ENCODE peak calls at places on chromosomes 12 and 14, in nine cellular contexts. H is A549, L is heart right ventricle, N is Panc1, B is left ventricle myocardium inferior, Q is psoas muscle, F is AG04450, I is brain microvascular endothelial cell, M is heart left ventricle. Z is an unnamed sample.

GRCh38 chr12:11812558-11813421 is 163.3 kb downstream of the ETV6 start:
- DNase-seq in F (no peak), L (peak; percentile 53), I (no peak), B (no peak), N (no peak), H (no peak), Q (peak; percentile 34), M (peak; percentile 80), Z (no peak)

GRCh38 chr12:118840399-118840798 is 140.9 kb upstream of the SRRM4 start:
- DNase-seq in H (no peak), M (no peak), Q (no peak), L (no peak), B (no peak), N (no peak), I (no peak), F (no peak), Z (no peak)

GRCh38 chr14:75279153-75279738 is 618 bp downstream of the FOS start:
- DNase-seq in F (no peak), B (peak; percentile 80), I (peak; percentile 55), L (peak; percentile 84), Q (peak; percentile 64), H (no peak), N (no peak), M (peak; percentile 82), Z (peak; percentile 15)

GRCh38 chr12:132182206-132182710 is 38.0 kb downstream of the NOC4L start:
- DNase-seq in Q (no peak), H (no peak), I (no peak), B (no peak), N (no peak), L (no peak), M (peak; percentile 58), F (no peak), Z (no peak)

GRCh38 chr12:29041621-29042020 is 107.5 kb upstream of the FAR2 start:
- DNase-seq in B (no peak), Q (no peak), N (peak; percentile 65), M (no peak), H (no peak), L (no peak), I (peak; percentile 39), F (peak; percentile 20), Z (peak; percentile 13)

GRCh38 chr14:87261621-87262020 is 731.4 kb downstream of the GALC start:
- DNase-seq in I (no peak), L (no peak), M (no peak), H (no peak), F (no peak), Q (no peak), N (no peak), B (no peak), Z (no peak)

GRCh38 chr12:7933255-7933726 is 2.7 kb downstream of the SLC2A3 start:
- DNase-seq in N (peak; percentile 42), M (peak; percentile 68), H (peak; percentile 90), F (peak; percentile 91), Q (peak; percentile 66), B (peak; percentile 65), L (peak; percentile 88), I (peak; percentile 91), Z (peak; percentile 87)

GRCh38 chr14:100770605-100771120 is 44.0 kb downstream of the DLK1 start:
- DNase-seq in B (no peak), Q (no peak), H (no peak), M (peak; percentile 14), N (no peak), I (no peak), F (no peak), L (no peak), Z (no peak)

GRCh38 chr12:98516184-98516873 is 939 bp downstream of the TMPO start:
- DNase-seq in H (peak; percentile 74), M (peak; percentile 77), F (peak; percentile 59), Q (peak; percentile 53), B (peak; percentile 70), L (peak; percentile 80), N (peak; percentile 55), I (peak; percentile 60), Z (peak; percentile 64)

GRCh38 chr12:127716181-127716580 is 550.8 kb upstream of the TMEM132C start:
- DNase-seq in M (no peak), I (no peak), L (no peak), B (no peak), H (no peak), F (no peak), N (no peak), Q (no peak), Z (no peak)

GRCh38 chr14:25406818-25407217 is 356.9 kb upstream of the STXBP6 start:
- DNase-seq in N (no peak), M (no peak), B (no peak), Q (no peak), F (no peak), L (no peak), H (no peak), I (peak; percentile 1), Z (no peak)

GRCh38 chr12:31118831-31119530 is 45.3 kb downstream of the DDX11 start:
- DNase-seq in L (no peak), F (no peak), N (no peak), M (peak; percentile 61), Q (no peak), B (no peak), I (no peak), H (peak; percentile 49), Z (peak; percentile 20)

GRCh38 chr14:58796636-58797429 is 159.1 kb downstream of the DACT1 start:
- DNase-seq in N (no peak), F (no peak), Q (no peak), I (no peak), M (no peak), H (no peak), L (no peak), B (no peak), Z (peak; percentile 13)

GRCh38 chr12:49587174-49587908 is 18.1 kb downstream of the FAM186B start:
- DNase-seq in I (no peak), H (peak; percentile 32), F (no peak), L (no peak), B (no peak), N (no peak), M (no peak), Q (no peak), Z (no peak)

GRCh38 chr12:42707312-42707711 is 117.8 kb upstream of the PRICKLE1 start:
- DNase-seq in H (no peak), B (no peak), F (no peak), Q (no peak), N (no peak), M (no peak), L (no peak), I (no peak), Z (no peak)

GRCh38 chr12:117041798-117042170 is 57.4 kb downstream of the TESC start:
- DNase-seq in F (no peak), N (no peak), B (no peak), M (no peak), I (no peak), Q (no peak), L (no peak), H (no peak), Z (no peak)

GRCh38 chr12:52349196-52349595 is 18.1 kb downstream of the KRT85 start:
- DNase-seq in N (no peak), Q (no peak), I (no peak), B (no peak), H (no peak), L (no peak), F (no peak), M (no peak), Z (peak; percentile 29)

GRCh38 chr12:47413806-47414205 is 292.0 kb downstream of the RPAP3 start:
- DNase-seq in I (no peak), N (no peak), L (no peak), B (no peak), Q (no peak), F (no peak), H (no peak), M (no peak), Z (no peak)

GRCh38 chr12:124632510-124632909 is 65.1 kb upstream of the NCOR2 start:
- DNase-seq in M (no peak), F (no peak), L (no peak), N (no peak), Q (no peak), I (no peak), B (no peak), H (no peak), Z (no peak)

GRCh38 chr14:30131698-30132097 is 204.1 kb upstream of the PRKD1 start:
- DNase-seq in I (no peak), L (no peak), M (no peak), B (no peak), H (no peak), N (no peak), Q (no peak), F (no peak), Z (no peak)
- H3K27ac ChIP-seq in I (no peak overlapping the region), L (no peak overlapping the region), M (no peak overlapping the region), B (no peak overlapping the region), H (no peak overlapping the region), N (no peak overlapping the region), Q (no peak overlapping the region), F (no peak overlapping the region), Z (no peak overlapping the region)

DNA sequence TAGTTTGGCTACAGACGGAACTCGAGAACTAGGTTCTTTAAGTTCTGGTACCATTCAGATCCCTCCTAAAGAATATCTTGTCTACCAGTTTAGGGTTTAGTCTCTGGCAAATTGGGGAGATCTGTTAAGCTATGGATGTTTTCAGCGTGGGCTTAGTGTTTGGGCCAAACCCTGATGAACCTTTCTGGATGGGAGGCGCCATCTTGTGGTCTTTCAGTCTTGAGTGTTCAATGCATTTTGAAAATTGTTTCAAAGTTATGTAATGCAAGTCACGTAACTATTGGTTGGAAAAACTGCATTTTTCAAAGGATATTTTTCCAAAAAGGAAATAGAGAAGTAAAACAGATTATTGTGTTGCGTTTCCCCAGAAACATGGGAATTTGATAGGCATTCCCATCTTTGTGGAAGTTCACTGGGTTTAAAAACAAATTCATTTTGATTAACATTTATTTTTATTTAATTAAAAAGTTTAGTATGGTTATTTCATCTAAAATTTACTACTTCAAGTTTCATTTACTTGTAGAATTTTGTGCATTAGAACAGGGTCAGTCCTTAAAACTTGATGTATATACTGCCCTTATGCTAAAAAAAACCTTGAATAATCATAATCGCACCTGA is 169.0 kb downstream of the PRIMA1 start:
- DNase-seq in B (no peak), I (peak; percentile 50), M (no peak), H (peak; percentile 33), L (peak; percentile 45), F (no peak), N (peak; percentile 8), Q (no peak), Z (peak; percentile 40)
- TF ChIP-seq CTCF in B (peak; percentile 68), I (peak; percentile 66), M (peak; percentile 53), H (peak; percentile 72), L (peak; percentile 64), F (peak; percentile 60), N (peak; percentile 76), Q (peak; percentile 42), Z (peak; percentile 66)

GRCh38 chr14:68427550-68427890 is 365.3 kb downstream of the ZFP36L1 start:
- DNase-seq in M (no peak), L (no peak), H (no peak), Q (no peak), F (no peak), I (no peak), B (no peak), N (no peak), Z (no peak)
- H3K27ac ChIP-seq in M (no peak overlapping the region), L (no peak overlapping the region), H (peak overlapping the region; percentile 87), Q (no peak overlapping the region), F (no peak overlapping the region), I (no peak overlapping the region), B (no peak overlapping the region), N (no peak overlapping the region), Z (no peak overlapping the region)

GRCh38 chr12:80941916-80942315 is 4.2 kb upstream of the LIN7A start:
- DNase-seq in L (no peak), N (no peak), M (no peak), Q (no peak), B (no peak), F (no peak), H (no peak), I (no peak), Z (no peak)

GRCh38 chr12:80943345-80943744 is 5.6 kb upstream of the LIN7A start:
- DNase-seq in F (no peak), N (no peak), B (no peak), H (no peak), Q (no peak), I (no peak), M (no peak), L (no peak), Z (no peak)

GRCh38 chr12:80946591-80946990 is 8.9 kb upstream of the LIN7A start:
- DNase-seq in F (no peak), N (no peak), L (no peak), H (no peak), B (no peak), M (no peak), I (no peak), Q (no peak), Z (no peak)
- TF ChIP-seq CTCF in F (peak; percentile 55), N (no peak), L (peak; percentile 36), H (no peak), B (peak; percentile 57), M (no peak), I (peak; percentile 37), Q (peak; percentile 15), Z (no peak)